ENCODE peak calls at places on chromosomes 12 and 14, in eight cellular contexts. R, B, C, M, A, H, J and Q are unnamed samples.

GRCh38 chr14:68695871-68696665 is 96.8 kb downstream of the ZFP36L1 start:
- DNase-seq in R (no peak), J (no peak), C (no peak), A (peak; percentile 21), H (no peak), B (no peak), M (no peak), Q (no peak)

GRCh38 chr14:49363926-49364751 is 222.0 kb downstream of the RPS29 start:
- DNase-seq in A (no peak), B (no peak), J (no peak), C (no peak), R (no peak), H (no peak), M (no peak), Q (no peak)

GRCh38 chr12:108722992-108723766 is 8.1 kb downstream of the CORO1C start:
- DNase-seq in M (no peak), A (no peak), R (no peak), H (peak; percentile 82), J (peak; percentile 87), B (no peak), C (no peak), Q (no peak)

GRCh38 chr12:47776471-47777143 is 3.6 kb downstream of the SLC48A1 start:
- DNase-seq in M (no peak), A (no peak), C (no peak), R (no peak), H (peak; percentile 64), J (peak; percentile 74), B (peak; percentile 77), Q (no peak)

GRCh38 chr12:96246926-96247566 is 52.9 kb downstream of the ELK3 start:
- DNase-seq in H (no peak), M (no peak), B (no peak), J (no peak), R (no peak), C (no peak), A (no peak), Q (no peak)

GRCh38 chr12:108854055-108854452 is 3.3 kb downstream of the SSH1 start:
- DNase-seq in H (peak; percentile 96), R (peak; percentile 63), J (peak; percentile 99), M (no peak), A (no peak), B (peak; percentile 42), C (no peak), Q (no peak)

GRCh38 chr12:106586803-106587684 is 4.2 kb downstream of the RFX4 start:
- DNase-seq in J (no peak), M (no peak), R (no peak), A (no peak), C (no peak), H (no peak), B (no peak), Q (no peak)

GRCh38 chr14:59439256-59440015 is 25.7 kb downstream of the GPR135 start:
- DNase-seq in J (peak; percentile 93), B (no peak), R (no peak), M (no peak), H (peak; percentile 92), A (no peak), C (no peak), Q (no peak)

GRCh38 chr14:100616854-100617714 is 29.9 kb upstream of the BEGAIN start:
- DNase-seq in B (no peak), C (no peak), J (no peak), H (no peak), M (no peak), R (no peak), A (peak; percentile 43), Q (no peak)

DNA sequence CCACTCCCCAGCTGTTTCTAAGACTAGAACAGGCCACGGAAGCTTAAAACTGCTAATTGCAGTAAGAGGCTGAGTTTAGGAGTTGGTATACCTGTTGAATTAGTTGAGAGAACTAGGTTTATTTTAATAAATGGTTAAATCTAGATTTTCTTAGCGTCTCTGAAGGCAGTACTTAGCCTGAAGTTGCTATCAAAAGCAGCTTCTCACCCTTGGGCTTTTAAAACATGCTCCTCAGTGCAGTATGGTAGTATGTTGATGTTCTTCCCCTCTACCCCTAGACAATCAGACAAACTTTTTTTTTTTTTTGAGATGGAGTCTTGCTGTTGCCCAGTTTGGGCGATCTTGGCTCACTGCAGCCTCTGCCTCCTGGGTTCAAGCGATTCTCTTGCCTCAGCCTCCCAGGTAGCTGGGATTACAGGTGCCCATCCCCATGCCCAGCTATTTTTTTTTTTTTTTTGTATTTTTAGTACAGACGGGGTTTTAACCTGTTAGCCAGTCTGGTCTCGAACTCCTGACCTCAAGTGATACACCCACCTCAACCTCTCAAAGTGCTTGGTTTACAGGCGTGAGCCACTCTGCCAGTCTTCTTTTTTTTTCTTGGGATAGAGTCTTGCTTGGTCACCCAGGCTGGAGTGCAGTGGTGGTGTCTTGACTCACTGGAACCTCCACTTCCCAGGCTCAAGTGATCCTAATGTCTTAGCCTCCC is 6.8 kb downstream of the SRSF5 start:
- DNase-seq in R (no peak), C (no peak), M (peak; percentile 10), H (no peak), A (no peak), B (no peak), J (no peak), Q (no peak)
- TF ChIP-seq CTCF in R (no peak), C (no peak), M (no peak), H (no peak), A (no peak), B (no peak), J (no peak), Q (no peak)

GRCh38 chr14:73142216-73142615 is 5.9 kb downstream of the PSEN1 start:
- DNase-seq in A (no peak), H (no peak), C (no peak), J (no peak), B (no peak), M (no peak), R (no peak), Q (no peak)

GRCh38 chr14:73140924-73141323 is 4.6 kb downstream of the PSEN1 start:
- DNase-seq in C (no peak), B (no peak), M (no peak), R (no peak), J (no peak), H (no peak), A (no peak), Q (no peak)

GRCh38 chr14:73143617-73144016 is 7.3 kb downstream of the PSEN1 start:
- DNase-seq in H (no peak), C (no peak), B (no peak), M (no peak), A (no peak), R (no peak), J (no peak), Q (no peak)

DNA sequence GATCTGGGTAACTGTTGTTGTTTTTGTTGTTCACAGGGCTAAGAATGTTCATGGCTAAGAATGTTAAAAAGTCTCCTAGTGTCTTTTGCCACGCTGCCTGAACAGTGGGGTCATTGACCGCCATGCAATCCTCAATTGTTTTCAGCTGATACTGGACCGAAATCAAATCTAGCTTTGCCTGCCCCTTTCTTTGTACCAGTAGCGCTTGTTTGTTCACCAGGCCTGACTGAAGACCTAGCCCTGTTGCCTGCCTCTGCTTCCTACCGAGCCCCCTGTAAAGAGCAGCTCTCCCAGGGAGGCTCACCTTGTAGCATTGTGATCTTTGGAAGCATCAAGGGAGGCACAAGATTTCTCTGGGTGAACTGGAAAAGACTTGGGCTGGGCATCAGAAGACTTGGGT is 6.7 kb downstream of the PSEN1 start:
- DNase-seq in C (no peak), A (no peak), B (peak; percentile 61), R (no peak), J (no peak), H (no peak), M (no peak), Q (no peak)
- TF ChIP-seq CTCF in C (no peak), A (no peak), B (no peak), R (no peak), J (no peak), H (no peak), M (no peak), Q (no peak)

GRCh38 chr14:61280526-61281185 is 482 bp downstream of the TMEM30B start:
- DNase-seq in J (peak; percentile 36), H (peak; percentile 36), A (peak; percentile 83), B (peak; percentile 73), M (peak; percentile 74), C (peak; percentile 62), R (peak; percentile 54), Q (peak; percentile 39)

GRCh38 chr14:61281186-61281676 is at the start of gene TMEM30B:
- DNase-seq in H (no peak), A (peak; percentile 92), J (no peak), B (peak; percentile 96), M (peak; percentile 77), R (no peak), C (no peak), Q (no peak)

GRCh38 chr14:61277232-61277631 is 3.9 kb downstream of the TMEM30B start:
- DNase-seq in C (no peak), B (no peak), M (no peak), A (no peak), R (no peak), H (no peak), J (no peak), Q (no peak)

GRCh38 chr14:61280092-61280525 is 1.0 kb downstream of the TMEM30B start:
- DNase-seq in A (peak; percentile 60), M (no peak), C (peak; percentile 21), B (no peak), R (no peak), J (no peak), H (no peak), Q (no peak)

DNA sequence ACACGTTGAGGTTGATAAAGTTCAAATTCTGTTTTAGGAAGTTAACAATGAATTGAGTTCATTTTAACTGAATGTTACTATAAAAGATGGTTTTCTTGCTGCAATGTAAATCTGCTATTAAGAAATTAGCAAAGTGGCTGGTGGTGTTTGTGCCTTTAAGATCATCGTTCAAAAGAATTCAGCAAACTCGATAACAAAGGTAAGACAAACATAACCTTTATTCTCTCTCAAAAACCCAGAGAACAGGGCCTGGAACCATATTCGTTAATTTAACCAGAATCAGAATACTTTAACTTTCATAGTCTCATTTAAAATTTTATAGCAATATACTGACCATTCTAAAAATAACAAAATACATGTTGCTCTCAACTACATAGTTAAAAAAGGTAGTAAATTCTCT is 3.4 kb downstream of the TMEM30B start:
- DNase-seq in A (no peak), R (no peak), M (no peak), B (no peak), C (no peak), J (no peak), H (no peak), Q (no peak)
- TF ChIP-seq CTCF in A (no peak), R (no peak), M (no peak), B (no peak), C (no peak), J (no peak), H (no peak), Q (no peak)

DNA sequence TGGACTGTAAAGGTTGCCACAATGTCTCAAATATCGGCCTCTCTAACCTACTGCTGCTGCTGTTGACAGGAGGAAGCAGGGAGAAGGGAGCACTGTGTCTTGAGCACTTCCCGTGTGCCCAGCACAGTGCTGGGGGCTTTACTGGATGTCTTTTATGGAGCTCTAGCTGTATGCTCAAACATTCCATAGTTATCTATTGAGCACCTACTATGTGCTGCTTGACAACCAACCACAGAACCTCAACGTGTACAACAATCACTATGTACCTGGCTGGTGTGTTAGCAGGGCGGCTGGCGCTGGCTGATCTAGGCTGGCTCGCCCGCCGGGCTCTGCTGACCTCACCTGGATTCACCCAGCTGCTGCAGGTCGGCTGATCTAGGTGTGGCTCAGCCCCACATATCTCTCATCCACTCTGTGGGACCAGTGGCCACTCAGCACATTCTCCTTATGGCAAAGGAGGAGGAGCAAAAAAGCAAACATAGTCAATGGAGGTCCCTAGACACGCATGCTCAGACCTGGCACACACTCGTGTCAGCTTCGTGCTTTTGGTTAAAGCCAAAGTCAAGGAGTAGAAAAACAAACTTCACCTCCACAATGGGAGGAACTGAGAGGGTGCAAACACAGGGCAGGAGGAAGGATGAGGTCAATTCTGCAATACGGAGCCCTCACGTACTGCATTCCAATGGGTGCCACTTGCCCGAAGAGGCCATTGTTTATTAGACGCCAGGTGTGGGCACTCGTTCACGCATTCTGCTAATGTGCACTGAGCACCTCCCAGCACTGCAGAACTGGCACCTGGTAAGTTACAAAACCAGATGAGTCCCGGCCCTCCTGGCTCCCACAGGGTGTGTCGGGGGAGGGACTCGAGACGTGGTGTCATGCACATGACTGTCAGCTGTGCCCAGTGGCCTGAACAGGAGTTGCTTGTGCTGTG is 147.2 kb downstream of the SCARB1 start:
- DNase-seq in M (no peak), J (no peak), B (peak; percentile 93), C (no peak), H (no peak), A (no peak), R (no peak), Q (no peak)
- TF ChIP-seq CTCF in M (no peak), J (no peak), B (peak; percentile 31), C (no peak), H (no peak), A (no peak), R (no peak), Q (no peak)